ENCODE peak calls at places on chromosome 17, in six cellular contexts. U, X, A, V, S and Z are unnamed samples.

GRCh38 chr17:2926019-2926650 is 129.9 kb downstream of the RAP1GAP2 start:
- DNase-seq in A (peak), S (no peak), V (no peak), X (peak), U (no peak), Z (no peak)

GRCh38 chr17:50301891-50302584 is 27.8 kb downstream of the TMEM92 start:
- DNase-seq in U (no peak), S (peak), A (no peak), V (no peak), X (no peak), Z (no peak)

GRCh38 chr17:3222505-3222904 is 15.0 kb downstream of the OR1A1 start:
- DNase-seq in A (no peak), X (no peak), S (no peak), U (no peak), V (no peak), Z (no peak)

GRCh38 chr17:30600062-30600829 is 123.0 kb downstream of the GOSR1 start:
- DNase-seq in V (peak), S (peak), X (peak), U (peak), A (peak), Z (peak)

GRCh38 chr17:19338031-19338990 is 24.2 kb downstream of the B9D1 start:
- DNase-seq in V (no peak), S (peak), X (peak), A (peak), U (peak), Z (no peak)

GRCh38 chr17:57806083-57806830 is 43.6 kb downstream of the MRPS23 start:
- DNase-seq in S (no peak), X (no peak), U (no peak), A (no peak), V (no peak), Z (no peak)

GRCh38 chr17:72715906-72716572 is 376.4 kb downstream of the SLC39A11 start:
- DNase-seq in V (peak), U (no peak), S (no peak), A (no peak), X (peak), Z (peak)

GRCh38 chr17:74728033-74728701 is 8.9 kb upstream of the RAB37 start:
- DNase-seq in X (no peak), A (no peak), S (no peak), V (no peak), U (no peak), Z (no peak)

GRCh38 chr17:42459983-42460300 is 1.3 kb downstream of the ATP6V0A1 start:
- DNase-seq in S (peak), X (peak), A (peak), U (no peak), V (no peak), Z (no peak)

GRCh38 chr17:49209061-49209571 is 1.3 kb downstream of the GNGT2 start:
- DNase-seq in A (no peak), S (no peak), U (no peak), V (no peak), X (no peak), Z (no peak)

GRCh38 chr17:42249681-42250446 is 26.3 kb downstream of the STAT5B start:
- DNase-seq in S (peak), V (no peak), X (no peak), A (no peak), U (no peak), Z (no peak)

GRCh38 chr17:79457889-79458288 is 153.0 kb downstream of the RBFOX3 start:
- DNase-seq in S (no peak), X (no peak), U (no peak), A (no peak), V (no peak), Z (no peak)

GRCh38 chr17:79504181-79504605 is 106.7 kb downstream of the RBFOX3 start:
- DNase-seq in S (no peak), U (no peak), X (no peak), A (no peak), V (no peak), Z (no peak)

GRCh38 chr17:75784473-75785015 is at the start of gene UNK:
- DNase-seq in S (peak), X (peak), A (peak), V (peak), U (peak), Z (peak)
- H3K4me3 ChIP-seq in S (peak), X (peak), A (peak), V (peak), U (peak), Z (peak)

DNA sequence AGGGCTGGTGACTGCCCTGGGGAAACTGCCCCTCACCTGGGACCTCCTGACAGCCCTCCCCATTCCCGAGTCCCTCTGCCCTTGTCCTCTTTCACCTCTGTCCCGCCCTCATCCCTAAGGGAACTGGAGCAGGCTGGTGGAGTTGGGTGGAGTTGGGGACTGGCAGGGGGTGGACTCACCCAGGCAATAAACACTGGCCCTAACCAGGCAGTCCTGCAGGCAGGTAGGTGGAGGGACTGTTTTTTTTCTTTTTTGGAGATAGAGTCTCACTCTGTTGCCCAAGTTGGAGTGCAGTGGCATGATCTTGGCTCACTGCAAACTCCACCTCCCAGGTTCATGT is 11.7 kb downstream of the GCGR start:
- DNase-seq in S (no peak), U (no peak), X (no peak), A (no peak), V (no peak), Z (no peak)
- H3K4me3 ChIP-seq in S (no peak), U (no peak), X (no peak), A (no peak), V (no peak), Z (no peak)

GRCh38 chr17:64938290-64938689 is 19.0 kb upstream of the LRRC37A3 start:
- DNase-seq in V (no peak), S (no peak), U (no peak), A (no peak), X (no peak), Z (no peak)

GRCh38 chr17:64940055-64940454 is 20.8 kb upstream of the LRRC37A3 start:
- DNase-seq in V (no peak), A (no peak), X (no peak), S (no peak), U (no peak), Z (no peak)

GRCh38 chr17:64941761-64942160 is 22.5 kb upstream of the LRRC37A3 start:
- DNase-seq in V (no peak), A (no peak), U (no peak), X (no peak), S (no peak), Z (no peak)

GRCh38 chr17:64941045-64941444 is 21.8 kb upstream of the LRRC37A3 start:
- DNase-seq in A (no peak), U (no peak), S (no peak), V (no peak), X (no peak), Z (no peak)

GRCh38 chr17:64938925-64939474 is 19.7 kb upstream of the LRRC37A3 start:
- DNase-seq in A (peak), S (peak), V (no peak), X (peak), U (no peak), Z (no peak)
- H3K4me3 ChIP-seq in A (no peak), S (no peak), V (no peak), X (no peak), U (no peak), Z (no peak)

GRCh38 chr17:17751489-17751995 is 70.3 kb downstream of the RAI1 start:
- DNase-seq in S (no peak), A (peak), V (no peak), X (no peak), U (no peak), Z (no peak)
- H3K4me3 ChIP-seq in S (peak), A (peak), V (peak), X (peak), U (peak), Z (peak)

GRCh38 chr17:78185981-78186688 is 717 bp downstream of the TK1 start:
- DNase-seq in U (no peak), X (no peak), S (peak), A (no peak), V (no peak), Z (peak)
- H3K4me3 ChIP-seq in U (no peak), X (peak), S (peak), A (peak), V (peak), Z (peak)